ENCODE peak calls at places on chromosomes 1 and 21, in ten cellular contexts. C is brain microvascular endothelial cell; M is trophoblast cell; A is retina; W is thoracic aorta; J is transverse colon; B is CD8-positive, alpha-beta T cell; N is GM13977; Z is A172; S is neural crest cell. Q is an unnamed sample.
A peak's percentile ranks its signal among the peaks of the same experiment; 100 is the strongest.

GRCh38 chr1:226657788-226658537 is 81.1 kb downstream of the ITPKB start:
- DNase-seq in C (no peak), J (no peak), A (no peak), W (no peak), S (no peak), B (no peak), N (no peak), Z (no peak), M (no peak), Q (no peak)

GRCh38 chr1:11961230-11961629 is 19.0 kb upstream of the MFN2 start:
- DNase-seq in B (no peak), N (no peak), C (peak; percentile 8), M (no peak), A (no peak), J (no peak), Z (peak; percentile 55), S (no peak), W (no peak), Q (no peak)

GRCh38 chr1:23727362-23727811 is 15.9 kb upstream of the ELOA start:
- DNase-seq in W (no peak), Z (no peak), C (no peak), B (no peak), N (no peak), A (no peak), M (no peak), J (peak; percentile 63), S (no peak), Q (no peak)

GRCh38 chr1:56439610-56440264 is 139.6 kb downstream of the PLPP3 start:
- DNase-seq in J (no peak), N (no peak), B (no peak), A (no peak), W (no peak), S (no peak), Z (no peak), C (no peak), M (no peak), Q (no peak)

GRCh38 chr1:46403916-46404315 is 9.8 kb downstream of the FAAH start:
- DNase-seq in A (no peak), N (no peak), M (no peak), W (no peak), C (no peak), Z (no peak), J (no peak), B (no peak), S (no peak), Q (no peak)

GRCh38 chr1:231937013-231937754 is 310.6 kb downstream of the DISC1 start:
- DNase-seq in S (peak; percentile 37), N (no peak), A (peak; percentile 52), M (no peak), J (no peak), B (no peak), C (no peak), Z (no peak), W (no peak), Q (no peak)

GRCh38 chr1:46198026-46198826 is at the start of gene POMGNT1:
- DNase-seq in C (peak; percentile 16), J (peak; percentile 78), S (peak; percentile 55), Z (peak; percentile 44), W (no peak), A (peak; percentile 81), B (peak; percentile 86), M (peak; percentile 37), N (peak; percentile 97), Q (peak; percentile 89)

GRCh38 chr1:70475023-70475422 is 64.0 kb downstream of the CTH start:
- DNase-seq in A (no peak), M (no peak), J (no peak), Z (no peak), B (no peak), S (no peak), W (no peak), N (no peak), C (no peak), Q (no peak)

GRCh38 chr1:66981679-66982078 is 56.9 kb downstream of the MIER1 start:
- DNase-seq in N (no peak), B (peak; percentile 55), J (peak; percentile 28), Z (peak; percentile 41), S (no peak), A (no peak), M (no peak), W (no peak), C (no peak), Q (peak; percentile 34)

GRCh38 chr1:228015276-228016180 is 8.7 kb downstream of the WNT3A start:
- DNase-seq in A (no peak), Z (peak; percentile 89), M (no peak), J (no peak), W (no peak), C (peak; percentile 34), S (no peak), B (no peak), N (no peak), Q (peak; percentile 73)

GRCh38 chr1:235397733-235398132 is 30.5 kb downstream of the TBCE start:
- DNase-seq in N (no peak), Z (peak; percentile 75), J (no peak), M (peak; percentile 93), W (no peak), C (peak; percentile 96), S (no peak), B (no peak), A (no peak), Q (peak; percentile 60)

GRCh38 chr1:101526813-101527212 is 290.0 kb downstream of the S1PR1 start:
- DNase-seq in W (no peak), M (no peak), J (no peak), A (no peak), Z (no peak), S (no peak), C (no peak), N (no peak), B (no peak), Q (no peak)

GRCh38 chr1:10634075-10634427 is 159.3 kb downstream of the PEX14 start:
- DNase-seq in W (no peak), M (no peak), B (no peak), J (no peak), Z (no peak), C (no peak), A (no peak), S (no peak), N (no peak), Q (no peak)

GRCh38 chr1:227788279-227789041 is 27.0 kb upstream of the PRSS38 start:
- DNase-seq in M (peak; percentile 40), N (peak; percentile 85), S (peak; percentile 47), W (no peak), A (peak; percentile 73), J (no peak), Z (peak; percentile 80), C (no peak), B (no peak), Q (peak; percentile 72)

GRCh38 chr1:211326140-211326527 is 499 bp upstream of the TRAF5 start:
- DNase-seq in W (no peak), Z (no peak), M (no peak), S (no peak), C (no peak), B (no peak), N (peak; percentile 35), J (no peak), A (no peak), Q (no peak)

GRCh38 chr1:205275133-205275532 is 46.4 kb downstream of the NUAK2 start:
- DNase-seq in Z (no peak), W (no peak), A (no peak), S (no peak), C (no peak), N (no peak), J (peak; percentile 74), B (peak; percentile 78), M (no peak), Q (no peak)

GRCh38 chr1:204650911-204651570 is 34.5 kb downstream of the LRRN2 start:
- DNase-seq in M (no peak), Z (peak; percentile 14), C (no peak), J (peak; percentile 23), S (no peak), N (no peak), A (peak; percentile 54), W (no peak), B (no peak), Q (no peak)

GRCh38 chr1:220706480-220706879 is 16.3 kb downstream of the C1orf115 start:
- DNase-seq in A (no peak), S (no peak), C (no peak), N (no peak), W (no peak), M (no peak), J (no peak), Z (no peak), B (no peak), Q (no peak)

GRCh38 chr1:32014199-32014936 is 700 bp downstream of the KHDRBS1 start:
- DNase-seq in J (peak; percentile 56), S (peak; percentile 37), C (peak; percentile 31), A (peak; percentile 84), B (peak; percentile 51), Z (peak; percentile 32), W (peak; percentile 18), M (peak; percentile 29), N (peak; percentile 37), Q (peak; percentile 53)

GRCh38 chr1:177706977-177707376 is 262.9 kb downstream of the SEC16B start:
- DNase-seq in A (no peak), J (no peak), N (no peak), M (no peak), B (no peak), C (no peak), Z (no peak), W (no peak), S (no peak), Q (no peak)

GRCh38 chr1:221187174-221187573 is 307.9 kb downstream of the HLX start:
- DNase-seq in B (no peak), W (no peak), C (no peak), M (no peak), S (no peak), J (no peak), N (no peak), Z (no peak), A (no peak), Q (no peak)

GRCh38 chr21:27023186-27023585 is 56.3 kb upstream of the ADAMTS5 start:
- DNase-seq in Z (no peak), S (no peak), J (no peak), W (no peak), C (no peak), N (no peak), A (no peak), M (no peak), B (no peak), Q (no peak)

GRCh38 chr1:83999316-83999819 is 436 bp upstream of the TTLL7 start:
- DNase-seq in M (peak; percentile 29), C (peak; percentile 70), W (peak; percentile 25), A (peak; percentile 98), B (no peak), N (peak; percentile 75), S (no peak), J (peak; percentile 78), Z (peak; percentile 52), Q (peak; percentile 90)

GRCh38 chr1:97632075-97632474 is 288.8 kb downstream of the DPYD start:
- DNase-seq in B (no peak), A (peak; percentile 14), J (no peak), S (no peak), C (peak; percentile 57), W (no peak), M (no peak), N (no peak), Z (peak; percentile 30), Q (peak; percentile 74)

GRCh38 chr1:244965182-244965581 is 100.8 kb upstream of the HNRNPU start:
- DNase-seq in A (no peak), S (no peak), J (no peak), Z (no peak), W (no peak), B (no peak), M (no peak), N (no peak), C (no peak), Q (no peak)

Q was measured in Daoy.